ENCODE peak calls at places on chromosomes 16 and 17, in seven cellular contexts. One of them, this sample, is unnamed.
A peak's percentile ranks its signal among the peaks of the same experiment; 100 is the strongest.

GRCh38 chr16:70156207-70156978 is 17.2 kb upstream of the CLEC18C start:
- DNase-seq in GM12878: no peak
- DNase-seq in upper lobe of right lung: no peak
- DNase-seq in HepG2: no peak
- DNase-seq in pancreas: no peak
- DNase-seq in HCT116: no peak
- DNase-seq in body of pancreas: no peak
- DNase-seq in this sample: no peak

GRCh38 chr16:75593825-75594820 is 27.9 kb downstream of the GABARAPL2 start:
- DNase-seq in GM12878: no peak
- DNase-seq in upper lobe of right lung: no peak
- DNase-seq in HepG2: peak; percentile 87
- DNase-seq in pancreas: no peak
- DNase-seq in HCT116: no peak
- DNase-seq in body of pancreas: no peak
- DNase-seq in this sample: no peak

GRCh38 chr16:12741176-12741575 is 62.5 kb downstream of the CPPED1 start:
- DNase-seq in GM12878: no peak
- DNase-seq in upper lobe of right lung: no peak
- DNase-seq in HepG2: no peak
- DNase-seq in pancreas: no peak
- DNase-seq in HCT116: no peak
- DNase-seq in body of pancreas: no peak
- DNase-seq in this sample: no peak

GRCh38 chr16:56191807-56192643 is 736 bp downstream of the GNAO1 start:
- DNase-seq in GM12878: no peak
- DNase-seq in upper lobe of right lung: no peak
- DNase-seq in HepG2: no peak
- DNase-seq in pancreas: peak; percentile 65
- DNase-seq in HCT116: no peak
- DNase-seq in body of pancreas: no peak
- DNase-seq in this sample: no peak

GRCh38 chr16:12917653-12918052 is 16.3 kb downstream of the SHISA9 start:
- DNase-seq in GM12878: no peak
- DNase-seq in upper lobe of right lung: no peak
- DNase-seq in HepG2: no peak
- DNase-seq in pancreas: no peak
- DNase-seq in HCT116: no peak
- DNase-seq in body of pancreas: no peak
- DNase-seq in this sample: no peak

GRCh38 chr16:48383877-48384304 is 1.3 kb downstream of the SIAH1 start:
- DNase-seq in GM12878: no peak
- DNase-seq in upper lobe of right lung: no peak
- DNase-seq in HepG2: peak; percentile 70
- DNase-seq in pancreas: no peak
- DNase-seq in HCT116: no peak
- DNase-seq in body of pancreas: peak; percentile 38
- DNase-seq in this sample: no peak

GRCh38 chr17:46782250-46782953 is 36.1 kb downstream of the WNT3 start:
- DNase-seq in GM12878: no peak
- DNase-seq in upper lobe of right lung: peak; percentile 79
- DNase-seq in HepG2: peak; percentile 62
- DNase-seq in pancreas: no peak
- DNase-seq in HCT116: no peak
- DNase-seq in body of pancreas: peak; percentile 75
- DNase-seq in this sample: peak; percentile 62

GRCh38 chr17:18246880-18247612 is 11.5 kb downstream of the FLII start:
- DNase-seq in GM12878: no peak
- DNase-seq in upper lobe of right lung: peak; percentile 94
- DNase-seq in HepG2: no peak
- DNase-seq in pancreas: peak; percentile 88
- DNase-seq in HCT116: no peak
- DNase-seq in body of pancreas: peak; percentile 72
- DNase-seq in this sample: peak; percentile 59

GRCh38 chr16:53056528-53056881 is 1.7 kb downstream of the CHD9 start:
- DNase-seq in GM12878: no peak
- DNase-seq in upper lobe of right lung: no peak
- DNase-seq in HepG2: peak; percentile 72
- DNase-seq in pancreas: no peak
- DNase-seq in HCT116: no peak
- DNase-seq in body of pancreas: no peak
- DNase-seq in this sample: no peak

GRCh38 chr16:53054670-53055485 is at the start of gene CHD9:
- DNase-seq in GM12878: peak; percentile 56
- DNase-seq in upper lobe of right lung: peak; percentile 92
- DNase-seq in HepG2: peak; percentile 90
- DNase-seq in pancreas: peak; percentile 94
- DNase-seq in HCT116: peak; percentile 72
- DNase-seq in body of pancreas: peak; percentile 90
- DNase-seq in this sample: peak; percentile 81

GRCh38 chr16:53057658-53058057 is 2.9 kb downstream of the CHD9 start:
- DNase-seq in GM12878: peak; percentile 62
- DNase-seq in upper lobe of right lung: no peak
- DNase-seq in HepG2: no peak
- DNase-seq in pancreas: no peak
- DNase-seq in HCT116: no peak
- DNase-seq in body of pancreas: no peak
- DNase-seq in this sample: no peak

GRCh38 chr16:53053967-53054669 is 673 bp upstream of the CHD9 start:
- DNase-seq in GM12878: no peak
- DNase-seq in upper lobe of right lung: peak; percentile 70
- DNase-seq in HepG2: peak; percentile 26
- DNase-seq in pancreas: no peak
- DNase-seq in HCT116: no peak
- DNase-seq in body of pancreas: peak; percentile 59
- DNase-seq in this sample: no peak

DNA sequence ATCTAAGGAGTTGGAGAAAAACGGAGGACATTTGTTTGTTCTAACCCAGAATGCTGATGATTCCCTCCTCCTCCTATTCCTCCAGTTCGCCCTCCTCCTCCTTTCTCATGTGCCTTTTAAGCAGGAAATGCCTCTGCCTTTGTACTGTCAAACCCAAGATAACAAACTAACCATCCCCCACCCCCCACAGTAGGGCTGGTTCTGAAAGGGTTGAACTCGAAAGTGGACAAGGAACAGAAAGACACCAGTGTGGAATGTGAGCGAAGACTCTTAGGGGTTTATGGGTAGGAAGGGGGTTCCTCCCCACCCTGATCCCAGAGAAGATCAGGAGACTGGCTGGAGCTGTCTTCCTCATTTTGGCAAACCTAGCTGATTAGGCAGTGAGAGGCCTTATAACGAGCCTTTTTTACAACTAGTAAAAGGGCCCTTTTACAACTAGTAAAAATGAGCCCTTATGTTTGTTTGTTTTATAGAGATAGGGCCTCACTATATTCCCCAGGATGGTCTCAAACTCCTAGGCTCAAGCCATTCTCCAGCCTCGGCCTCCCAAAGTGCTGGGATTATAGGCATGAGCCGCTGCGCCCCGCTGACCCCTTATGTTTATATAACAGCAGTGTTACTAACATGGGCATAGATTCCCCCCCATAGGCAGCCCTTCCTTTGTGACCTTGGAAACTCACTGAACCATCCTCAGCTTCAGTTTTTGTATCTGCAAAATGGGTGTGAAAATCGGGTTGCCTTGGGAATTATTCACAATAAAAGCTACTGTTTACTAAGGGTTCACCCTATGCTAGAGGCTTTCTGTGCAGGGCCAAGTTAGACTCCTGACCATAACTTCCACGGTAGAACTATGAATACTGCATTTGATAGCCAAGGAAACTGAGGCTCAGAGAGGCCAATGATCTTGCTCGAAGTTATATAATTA is 1.1 kb downstream of the CHD9 start:
- DNase-seq in GM12878: no peak
- DNase-seq in upper lobe of right lung: no peak
- DNase-seq in HepG2: peak; percentile 70
- DNase-seq in pancreas: no peak
- DNase-seq in HCT116: no peak
- DNase-seq in body of pancreas: no peak
- DNase-seq in this sample: peak; percentile 79
- H3K27ac ChIP-seq in GM12878: peak overlapping the region; percentile 74
- H3K27ac ChIP-seq in upper lobe of right lung: peak overlapping the region; percentile 92
- H3K27ac ChIP-seq in HepG2: peak overlapping the region; percentile 85
- H3K27ac ChIP-seq in pancreas: no peak overlapping the region
- H3K27ac ChIP-seq in HCT116: peak overlapping the region; percentile 74
- H3K27ac ChIP-seq in body of pancreas: peak overlapping the region; percentile 90
- H3K27ac ChIP-seq in this sample: peak overlapping the region; percentile 55

GRCh38 chr17:59633658-59634359 is 14.1 kb downstream of the CLTC start:
- DNase-seq in GM12878: no peak
- DNase-seq in upper lobe of right lung: no peak
- DNase-seq in HepG2: no peak
- DNase-seq in pancreas: no peak
- DNase-seq in HCT116: no peak
- DNase-seq in body of pancreas: no peak
- DNase-seq in this sample: no peak
- H3K27ac ChIP-seq in GM12878: no peak overlapping the region
- H3K27ac ChIP-seq in upper lobe of right lung: no peak overlapping the region
- H3K27ac ChIP-seq in HepG2: no peak overlapping the region
- H3K27ac ChIP-seq in pancreas: no peak overlapping the region
- H3K27ac ChIP-seq in HCT116: no peak overlapping the region
- H3K27ac ChIP-seq in body of pancreas: peak overlapping the region; percentile 36
- H3K27ac ChIP-seq in this sample: no peak overlapping the region

DNA sequence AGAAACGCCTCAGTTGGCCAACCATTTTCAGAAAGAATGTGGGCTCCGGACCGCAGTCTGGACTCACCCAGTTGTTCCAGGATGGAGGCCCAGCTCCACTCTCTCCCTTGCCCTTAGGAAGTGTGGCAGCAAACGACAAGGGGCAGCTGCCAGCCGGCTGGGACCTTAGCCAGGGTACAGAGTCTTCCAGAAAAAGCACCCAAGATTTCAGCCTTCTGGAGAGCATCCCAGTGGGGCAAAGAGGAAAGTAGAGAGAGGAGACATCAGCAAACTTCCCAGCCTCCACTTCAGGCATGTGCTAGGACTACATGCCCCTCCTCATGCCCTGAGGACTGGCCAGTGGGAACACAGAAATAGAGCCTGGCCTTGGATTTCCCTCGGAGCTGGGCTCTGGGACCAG is 56.8 kb upstream of the SCNN1B start:
- DNase-seq in GM12878: no peak
- DNase-seq in upper lobe of right lung: no peak
- DNase-seq in HepG2: no peak
- DNase-seq in pancreas: no peak
- DNase-seq in HCT116: no peak
- DNase-seq in body of pancreas: peak; percentile 23
- DNase-seq in this sample: no peak
- H3K27ac ChIP-seq in GM12878: no peak overlapping the region
- H3K27ac ChIP-seq in upper lobe of right lung: no peak overlapping the region
- H3K27ac ChIP-seq in HepG2: no peak overlapping the region
- H3K27ac ChIP-seq in pancreas: no peak overlapping the region
- H3K27ac ChIP-seq in HCT116: no peak overlapping the region
- H3K27ac ChIP-seq in body of pancreas: no peak overlapping the region
- H3K27ac ChIP-seq in this sample: no peak overlapping the region

GRCh38 chr17:1090454-1091189 is 89.2 kb downstream of the ABR start:
- DNase-seq in GM12878: no peak
- DNase-seq in upper lobe of right lung: peak; percentile 80
- DNase-seq in HepG2: no peak
- DNase-seq in pancreas: no peak
- DNase-seq in HCT116: no peak
- DNase-seq in body of pancreas: no peak
- DNase-seq in this sample: no peak
- H3K27ac ChIP-seq in GM12878: no peak overlapping the region
- H3K27ac ChIP-seq in upper lobe of right lung: peak overlapping the region; percentile 83
- H3K27ac ChIP-seq in HepG2: no peak overlapping the region
- H3K27ac ChIP-seq in pancreas: no peak overlapping the region
- H3K27ac ChIP-seq in HCT116: no peak overlapping the region
- H3K27ac ChIP-seq in body of pancreas: peak overlapping the region; percentile 96
- H3K27ac ChIP-seq in this sample: no peak overlapping the region

DNA sequence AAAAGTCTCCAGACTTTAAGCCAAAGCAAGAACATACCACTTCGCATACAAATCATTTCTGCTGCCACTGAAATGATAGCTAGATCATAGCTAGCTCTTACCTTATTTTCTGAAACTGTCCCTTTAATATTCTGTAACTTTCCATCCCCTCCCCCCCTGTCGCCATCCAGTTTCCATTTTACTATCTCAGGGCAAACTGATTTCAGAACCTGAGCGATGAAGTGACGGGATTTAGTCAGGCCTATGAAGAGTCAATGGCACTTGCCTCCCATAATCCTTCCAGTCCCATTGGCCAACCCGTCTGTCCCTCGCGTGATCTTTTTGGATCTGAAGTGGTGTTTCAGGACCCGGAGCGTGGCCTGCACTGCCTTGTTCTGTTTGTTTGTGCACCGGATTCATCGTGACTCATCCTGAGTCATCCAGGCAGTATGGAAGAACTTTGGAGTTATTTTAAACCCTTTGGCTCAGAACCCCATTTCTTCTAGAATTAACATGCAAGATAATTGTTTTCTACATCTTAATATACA is 199.8 kb upstream of the CHMP6 start:
- DNase-seq in GM12878: no peak
- DNase-seq in upper lobe of right lung: no peak
- DNase-seq in HepG2: peak; percentile 85
- DNase-seq in pancreas: no peak
- DNase-seq in HCT116: peak; percentile 99
- DNase-seq in body of pancreas: peak; percentile 39
- DNase-seq in this sample: peak; percentile 97
- H3K27ac ChIP-seq in GM12878: peak overlapping the region; percentile 51
- H3K27ac ChIP-seq in upper lobe of right lung: peak overlapping the region; percentile 58
- H3K27ac ChIP-seq in HepG2: peak overlapping the region; percentile 2
- H3K27ac ChIP-seq in pancreas: no peak overlapping the region
- H3K27ac ChIP-seq in HCT116: peak overlapping the region; percentile 89
- H3K27ac ChIP-seq in body of pancreas: no peak overlapping the region
- H3K27ac ChIP-seq in this sample: peak overlapping the region; percentile 76

GRCh38 chr17:51999654-52000053 is 158.9 kb downstream of the CA10 start:
- DNase-seq in GM12878: no peak
- DNase-seq in upper lobe of right lung: no peak
- DNase-seq in HepG2: no peak
- DNase-seq in pancreas: no peak
- DNase-seq in HCT116: no peak
- DNase-seq in body of pancreas: no peak
- DNase-seq in this sample: no peak
- H3K27ac ChIP-seq in GM12878: no peak overlapping the region
- H3K27ac ChIP-seq in upper lobe of right lung: no peak overlapping the region
- H3K27ac ChIP-seq in HepG2: no peak overlapping the region
- H3K27ac ChIP-seq in pancreas: no peak overlapping the region
- H3K27ac ChIP-seq in HCT116: no peak overlapping the region
- H3K27ac ChIP-seq in body of pancreas: no peak overlapping the region
- H3K27ac ChIP-seq in this sample: no peak overlapping the region

DNA sequence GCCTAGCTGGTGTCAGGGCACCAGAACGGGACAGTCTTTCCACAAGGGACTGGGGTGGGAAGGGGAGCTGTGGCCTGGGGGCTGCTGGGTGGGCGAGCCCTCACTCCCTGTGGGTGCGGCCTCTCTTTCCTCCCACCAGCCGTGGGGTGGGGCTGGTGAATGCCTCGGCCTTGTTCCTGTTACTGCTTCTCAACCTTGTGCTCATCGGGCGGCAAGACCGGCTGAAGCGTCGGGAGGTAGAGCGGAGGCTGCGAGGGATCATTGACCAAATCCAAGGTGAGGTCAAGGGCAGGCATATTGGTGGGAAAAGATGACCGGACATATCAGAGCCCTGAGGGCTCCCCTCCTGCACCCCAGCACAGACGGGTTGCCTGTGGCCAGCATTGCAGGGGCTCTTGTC is 29.2 kb downstream of the CASKIN2 start:
- DNase-seq in GM12878: no peak
- DNase-seq in upper lobe of right lung: no peak
- DNase-seq in HepG2: no peak
- DNase-seq in pancreas: no peak
- DNase-seq in HCT116: no peak
- DNase-seq in body of pancreas: no peak
- DNase-seq in this sample: no peak
- H3K27ac ChIP-seq in GM12878: no peak overlapping the region
- H3K27ac ChIP-seq in upper lobe of right lung: no peak overlapping the region
- H3K27ac ChIP-seq in HepG2: no peak overlapping the region
- H3K27ac ChIP-seq in pancreas: no peak overlapping the region
- H3K27ac ChIP-seq in HCT116: no peak overlapping the region
- H3K27ac ChIP-seq in body of pancreas: no peak overlapping the region
- H3K27ac ChIP-seq in this sample: no peak overlapping the region

This sample was measured in SJSA1.